ENCODE peak calls at places on chromosomes 3 and 15, in four cellular contexts. V is HepG2, G is K562, Z is A549. B is an unnamed sample.

GRCh38 chr3:78402720-78403119 is 1362.8 kb downstream of the ROBO2 start:
- DNase-seq in G (no peak), Z (no peak), V (no peak), B (no peak)

GRCh38 chr15:27059610-27060202 is 88.7 kb downstream of the GABRG3 start:
- DNase-seq in V (peak; percentile 46), G (peak; percentile 82), Z (peak; percentile 84), B (peak; percentile 13)

GRCh38 chr3:168730073-168730472 is 634.3 kb upstream of the GOLIM4 start:
- DNase-seq in G (no peak), V (no peak), Z (no peak), B (no peak)

GRCh38 chr3:24952388-24952787 is 457.7 kb upstream of the THRB start:
- DNase-seq in Z (no peak), V (no peak), G (no peak), B (peak; percentile 50)

GRCh38 chr3:36192901-36193300 is 187.4 kb upstream of the STAC start:
- DNase-seq in Z (no peak), G (no peak), V (no peak), B (no peak)

GRCh38 chr15:26628879-26629529 is 143.9 kb downstream of the GABRB3 start:
- DNase-seq in Z (peak; percentile 62), G (peak; percentile 75), V (no peak), B (peak; percentile 51)

GRCh38 chr3:16940769-16941683 is 56.3 kb downstream of the PLCL2 start:
- DNase-seq in Z (no peak), G (no peak), V (no peak), B (no peak)

GRCh38 chr3:194727435-194728128 is 41.9 kb downstream of the FAM43A start:
- DNase-seq in G (no peak), V (no peak), Z (no peak), B (no peak)

GRCh38 chr15:73937726-73938125 is 11.5 kb downstream of the LOXL1 start:
- DNase-seq in Z (no peak), V (no peak), G (no peak), B (no peak)

GRCh38 chr15:79091204-79091867 is 756 bp upstream of the RASGRF1 start:
- DNase-seq in G (no peak), Z (peak; percentile 47), V (no peak), B (no peak)

GRCh38 chr3:7292362-7292761 is 431.4 kb downstream of the GRM7 start:
- DNase-seq in V (no peak), Z (no peak), G (no peak), B (no peak)

GRCh38 chr15:27763514-27763913 is 335.6 kb downstream of the OCA2 start:
- DNase-seq in G (no peak), V (no peak), Z (no peak), B (no peak)

GRCh38 chr15:50977157-50977556 is 68.7 kb downstream of the AP4E1 start:
- DNase-seq in V (no peak), Z (no peak), G (no peak), B (no peak)

GRCh38 chr15:50973605-50974004 is 65.1 kb downstream of the AP4E1 start:
- DNase-seq in G (no peak), V (no peak), Z (no peak), B (no peak)

DNA sequence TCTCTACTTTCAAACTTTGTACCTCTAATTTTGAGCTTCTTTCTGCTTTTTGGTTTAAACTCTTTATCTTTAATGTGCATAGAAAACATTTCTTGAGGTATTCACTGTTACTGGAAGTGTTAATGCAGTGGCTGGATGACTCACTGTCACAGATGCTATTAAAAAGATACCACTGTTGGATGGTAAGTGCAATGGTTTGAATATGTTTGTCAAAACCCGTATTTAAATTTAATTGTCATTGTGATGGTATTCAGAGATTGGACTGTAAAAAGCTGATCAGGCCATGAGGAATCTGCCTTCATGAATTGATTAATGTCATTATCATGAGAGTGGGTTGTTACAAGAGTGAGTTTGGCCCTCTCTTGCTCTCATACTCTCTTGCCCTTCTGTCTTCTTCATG is 70.6 kb downstream of the AP4E1 start:
- DNase-seq in Z (no peak), G (no peak), V (no peak), B (no peak)
- TF ChIP-seq PHF8 in Z (no peak), G (no peak), V (no peak), B (no peak)

DNA sequence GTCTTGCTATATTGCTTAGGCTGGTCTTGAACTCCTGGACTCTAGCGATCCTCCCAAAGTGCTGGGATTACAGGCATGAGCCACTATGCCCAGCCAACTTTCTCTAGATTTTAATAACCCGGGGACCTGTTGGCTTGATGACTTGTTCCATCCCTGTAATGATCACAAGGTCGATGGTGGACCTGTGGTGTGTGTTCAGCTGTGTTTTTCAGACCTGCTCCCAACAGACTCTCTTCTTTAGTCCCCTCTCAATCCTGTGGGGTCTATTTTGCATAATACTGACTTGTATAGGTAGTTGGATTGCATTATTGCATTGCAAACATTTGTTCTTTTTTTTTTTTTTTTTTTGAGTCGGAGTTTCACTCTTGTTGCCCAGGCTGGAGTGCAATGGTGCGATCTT is 1.9 kb downstream of the MAP2K1 start:
- DNase-seq in V (no peak), G (no peak), Z (no peak), B (no peak)
- H3K4me3 ChIP-seq in V (peak overlapping the region; percentile 93), G (peak overlapping the region; percentile 86), Z (no peak overlapping the region), B (peak overlapping the region; percentile 96)

GRCh38 chr3:39466988-39467387 is 492 bp upstream of the MOBP start:
- DNase-seq in V (no peak), G (no peak), Z (no peak), B (no peak)

GRCh38 chr3:39467394-39468107 is at the start of gene MOBP:
- DNase-seq in G (no peak), Z (no peak), V (no peak), B (no peak)

GRCh38 chr3:39460677-39461076 is 6.8 kb upstream of the MOBP start:
- DNase-seq in G (no peak), Z (no peak), V (no peak), B (no peak)

GRCh38 chr3:39468108-39468436 is 592 bp downstream of the MOBP start:
- DNase-seq in Z (no peak), V (no peak), G (no peak), B (no peak)

GRCh38 chr3:39463269-39463668 is 4.2 kb upstream of the MOBP start:
- DNase-seq in G (no peak), V (no peak), Z (no peak), B (no peak)
- TF ChIP-seq PHF8 in G (no peak), V (no peak), Z (no peak), B (no peak)

GRCh38 chr15:72727154-72727553 is 41.1 kb downstream of the BBS4 start:
- DNase-seq in G (no peak), V (peak; percentile 57), Z (no peak), B (no peak)
- H3K4me3 ChIP-seq in G (no peak overlapping the region), V (no peak overlapping the region), Z (no peak overlapping the region), B (no peak overlapping the region)

DNA sequence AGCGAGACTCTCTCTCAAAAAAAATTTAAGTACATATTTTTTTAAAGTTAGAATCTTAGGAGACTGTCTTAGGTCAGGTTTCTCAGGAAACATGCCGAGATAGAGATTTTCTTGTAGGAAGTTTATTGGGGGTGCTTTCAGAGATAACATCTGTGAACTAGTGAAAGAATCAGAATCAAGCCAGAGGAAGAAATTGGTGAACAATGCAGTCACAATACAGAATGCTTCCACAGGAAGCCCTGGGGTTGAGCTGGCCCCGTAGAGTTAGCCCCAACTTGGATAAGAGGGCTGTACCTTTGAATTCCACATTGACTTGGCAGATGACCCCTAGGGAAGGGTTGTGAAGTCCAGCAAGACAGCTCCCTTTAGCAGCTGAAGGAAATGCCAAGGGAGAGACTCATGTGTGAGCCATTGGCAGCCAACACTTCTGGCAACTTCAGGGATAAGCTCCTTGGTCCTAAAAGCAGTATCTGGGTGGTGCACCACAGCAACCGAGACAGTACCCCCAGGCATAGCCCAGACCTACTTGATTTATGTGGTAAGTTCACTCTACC is 7.1 kb upstream of the PLCB2 start:
- DNase-seq in G (no peak), Z (no peak), V (no peak), B (no peak)
- TF ChIP-seq PHF8 in G (no peak), Z (no peak), V (no peak), B (no peak)

GRCh38 chr3:147299656-147300055 is 106.7 kb downstream of the ZIC4 start:
- DNase-seq in G (no peak), Z (no peak), V (no peak), B (no peak)
- H3K4me3 ChIP-seq in G (no peak overlapping the region), Z (no peak overlapping the region), V (no peak overlapping the region), B (no peak overlapping the region)

DNA sequence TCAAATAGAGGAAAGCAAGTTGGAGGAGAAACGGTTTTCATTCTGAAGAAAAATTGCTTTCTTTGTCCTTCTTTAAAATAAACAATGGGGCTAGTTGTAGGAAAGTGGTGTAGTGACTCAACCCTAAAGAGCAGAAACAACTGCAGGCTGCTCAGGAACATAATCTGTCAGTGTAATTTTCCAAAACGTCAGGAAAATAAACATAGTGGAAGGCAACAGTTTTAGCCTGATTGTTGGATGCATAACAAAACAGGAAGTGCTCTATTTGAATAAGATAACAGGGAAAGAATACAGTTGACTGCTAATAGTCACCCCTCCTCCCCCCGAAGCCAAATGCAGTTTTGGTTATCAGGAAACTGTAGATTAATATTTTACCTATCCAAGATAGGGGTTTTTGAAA is 167.6 kb downstream of the ECT2 start:
- DNase-seq in G (peak; percentile 13), Z (no peak), V (peak; percentile 45), B (no peak)
- TF ChIP-seq PHF8 in G (no peak), Z (no peak), V (no peak), B (no peak)

DNA sequence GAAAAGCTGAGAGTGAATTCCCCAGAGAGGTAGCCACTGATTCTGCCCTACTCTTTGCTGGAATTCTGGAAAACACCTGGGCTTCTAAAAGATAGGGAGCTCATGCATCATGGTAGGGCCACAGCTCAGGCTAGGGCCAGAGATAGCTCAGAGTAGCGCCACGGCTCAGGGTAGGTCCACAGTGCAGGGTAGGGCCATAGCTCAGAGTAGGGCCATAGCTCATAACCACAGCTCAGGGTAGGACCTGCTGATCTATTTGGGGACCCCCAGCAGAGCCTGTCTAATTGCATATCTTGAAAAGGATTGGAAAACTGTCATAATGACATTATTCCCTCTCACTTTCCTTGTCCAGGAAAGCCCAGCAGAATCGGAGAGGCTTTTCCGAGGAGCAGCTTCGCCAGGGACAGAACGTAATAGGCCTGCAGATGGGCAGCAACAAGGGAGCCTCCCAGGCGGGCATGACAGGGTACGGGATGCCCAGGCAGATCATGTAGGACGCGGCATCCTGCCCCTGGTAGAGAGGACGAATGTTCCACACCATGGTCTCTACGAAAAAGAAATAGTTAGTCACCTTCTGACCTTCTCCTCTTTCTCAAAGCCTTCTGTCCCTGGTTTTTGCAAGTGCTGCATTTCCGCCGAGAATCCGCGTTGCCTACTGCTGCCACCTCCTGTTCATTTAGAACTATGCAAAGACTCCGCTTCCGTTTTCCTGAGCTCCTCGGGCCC is 14.5 kb downstream of the TAGLN3 start:
- DNase-seq in G (peak; percentile 36), V (peak; percentile 49), Z (peak; percentile 56), B (peak; percentile 67)
- H3K4me3 ChIP-seq in G (no peak overlapping the region), V (peak overlapping the region; percentile 53), Z (no peak overlapping the region), B (no peak overlapping the region)

GRCh38 chr15:66906660-66907059 is 158.7 kb upstream of the SMAD3 start:
- DNase-seq in Z (no peak), G (no peak), V (no peak), B (no peak)

GRCh38 chr15:66907826-66908502 is 157.4 kb upstream of the SMAD3 start:
- DNase-seq in G (no peak), V (peak; percentile 56), Z (no peak), B (no peak)

GRCh38 chr15:66911131-66911700 is 154.2 kb upstream of the SMAD3 start:
- DNase-seq in Z (no peak), G (no peak), V (no peak), B (no peak)

GRCh38 chr15:66909381-66909890 is 156.0 kb upstream of the SMAD3 start:
- DNase-seq in V (no peak), G (no peak), Z (no peak), B (no peak)

GRCh38 chr15:66908503-66909095 is 156.8 kb upstream of the SMAD3 start:
- DNase-seq in Z (no peak), G (no peak), V (no peak), B (no peak)
- TF ChIP-seq PHF8 in Z (no peak), G (no peak), V (no peak), B (no peak)

B was measured in H1.